ENCODE peak calls at places on chromosome 5, in four cellular contexts. E, N, G and Y are unnamed samples.

GRCh38 chr5:124889522-124889828 is 143.0 kb upstream of the ZNF608 start:
- DNase-seq in G (no peak), N (no peak), E (no peak), Y (no peak)

GRCh38 chr5:152547202-152547601 is 142.1 kb upstream of the NMUR2 start:
- DNase-seq in N (no peak), E (no peak), G (no peak), Y (no peak)

GRCh38 chr5:146816775-146817387 is 61.7 kb downstream of the PPP2R2B start:
- DNase-seq in G (no peak), E (no peak), N (no peak), Y (no peak)

GRCh38 chr5:157267025-157267424 is 1.1 kb downstream of the CYFIP2 start:
- DNase-seq in G (no peak), E (no peak), N (no peak), Y (no peak)

GRCh38 chr5:153883829-153884228 is 154.9 kb downstream of the FAM114A2 start:
- DNase-seq in E (no peak), G (no peak), N (no peak), Y (no peak)

GRCh38 chr5:112174959-112175594 is 244.0 kb downstream of the EPB41L4A start:
- DNase-seq in G (peak; percentile 4), N (peak; percentile 39), E (peak; percentile 69), Y (peak; percentile 18)

GRCh38 chr5:172748341-172748843 is 22.6 kb downstream of the DUSP1 start:
- DNase-seq in G (no peak), E (no peak), N (no peak), Y (no peak)

GRCh38 chr5:154714271-154714986 is 40.7 kb upstream of the LARP1 start:
- DNase-seq in E (no peak), G (no peak), N (no peak), Y (no peak)

GRCh38 chr5:148733601-148734438 is 79.5 kb upstream of the HTR4 start:
- DNase-seq in G (peak; percentile 73), E (peak; percentile 60), N (peak; percentile 37), Y (peak; percentile 33)

GRCh38 chr5:170603578-170604565 is 100.1 kb downstream of the KCNIP1 start:
- DNase-seq in G (peak; percentile 13), N (peak; percentile 32), E (peak; percentile 87), Y (no peak)

GRCh38 chr5:81896764-81897163 is 75.1 kb upstream of the ATG10 start:
- DNase-seq in N (no peak), G (no peak), E (no peak), Y (no peak)

GRCh38 chr5:139651863-139652787 is 4.0 kb downstream of the CXXC5 start:
- DNase-seq in G (peak; percentile 88), E (peak; percentile 94), N (no peak), Y (no peak)

GRCh38 chr5:172008689-172009141 is 2.3 kb upstream of the FBXW11 start:
- DNase-seq in E (no peak), N (no peak), G (no peak), Y (no peak)

GRCh38 chr5:10903786-10904560 is 142.9 kb upstream of the DAP start:
- DNase-seq in N (no peak), E (no peak), G (no peak), Y (no peak)